ENCODE peak calls at places on chromosome 3, in seven cellular contexts. One of them, this sample, is unnamed.

GRCh38 chr3:172848910-172849309 is 98.4 kb downstream of the ECT2 start:
- DNase-seq in SK-N-SH: no peak
- DNase-seq in HCT116: no peak
- DNase-seq in A549: no peak
- DNase-seq in WTC11: no peak
- DNase-seq in GM12878: no peak
- DNase-seq in HepG2: no peak
- DNase-seq in this sample: no peak

GRCh38 chr3:12222765-12223485 is 64.2 kb upstream of the TIMP4 start:
- DNase-seq in WTC11: no peak
- DNase-seq in HepG2: peak
- DNase-seq in GM12878: no peak
- DNase-seq in HCT116: no peak
- DNase-seq in SK-N-SH: no peak
- DNase-seq in A549: no peak
- DNase-seq in this sample: peak

GRCh38 chr3:155960060-155960459 is 89.6 kb downstream of the GMPS start:
- DNase-seq in GM12878: no peak
- DNase-seq in HCT116: no peak
- DNase-seq in WTC11: no peak
- DNase-seq in HepG2: no peak
- DNase-seq in SK-N-SH: no peak
- DNase-seq in A549: no peak
- DNase-seq in this sample: no peak

GRCh38 chr3:67646586-67647234 is 7.7 kb downstream of the SUCLG2 start:
- DNase-seq in GM12878: no peak
- DNase-seq in HCT116: no peak
- DNase-seq in SK-N-SH: no peak
- DNase-seq in A549: peak
- DNase-seq in HepG2: no peak
- DNase-seq in WTC11: no peak
- DNase-seq in this sample: no peak

GRCh38 chr3:184678317-184679055 is 33.4 kb downstream of the MAGEF1 start:
- DNase-seq in A549: no peak
- DNase-seq in HCT116: no peak
- DNase-seq in SK-N-SH: no peak
- DNase-seq in GM12878: no peak
- DNase-seq in WTC11: no peak
- DNase-seq in HepG2: no peak
- DNase-seq in this sample: no peak

GRCh38 chr3:35944915-35945710 is 305.8 kb downstream of the ARPP21 start:
- DNase-seq in HepG2: no peak
- DNase-seq in SK-N-SH: no peak
- DNase-seq in A549: no peak
- DNase-seq in HCT116: no peak
- DNase-seq in GM12878: no peak
- DNase-seq in WTC11: no peak
- DNase-seq in this sample: no peak

GRCh38 chr3:81716870-81717509 is 44.5 kb downstream of the GBE1 start:
- DNase-seq in SK-N-SH: no peak
- DNase-seq in GM12878: no peak
- DNase-seq in HepG2: peak
- DNase-seq in WTC11: no peak
- DNase-seq in HCT116: no peak
- DNase-seq in A549: no peak
- DNase-seq in this sample: peak

GRCh38 chr3:160665784-160666526 is 11.0 kb upstream of the ARL14 start:
- DNase-seq in SK-N-SH: peak
- DNase-seq in HCT116: no peak
- DNase-seq in HepG2: no peak
- DNase-seq in GM12878: peak
- DNase-seq in A549: no peak
- DNase-seq in WTC11: no peak
- DNase-seq in this sample: peak

GRCh38 chr3:96958856-96959255 is 144.5 kb downstream of the EPHA6 start:
- DNase-seq in A549: no peak
- DNase-seq in WTC11: no peak
- DNase-seq in HCT116: no peak
- DNase-seq in SK-N-SH: no peak
- DNase-seq in HepG2: no peak
- DNase-seq in GM12878: no peak
- DNase-seq in this sample: no peak

GRCh38 chr3:148646126-148646660 is 51.5 kb upstream of the AGTR1 start:
- DNase-seq in SK-N-SH: no peak
- DNase-seq in A549: no peak
- DNase-seq in HCT116: no peak
- DNase-seq in HepG2: no peak
- DNase-seq in WTC11: no peak
- DNase-seq in GM12878: no peak
- DNase-seq in this sample: no peak

GRCh38 chr3:139020036-139020867 is 474 bp downstream of the PRR23B start:
- DNase-seq in GM12878: no peak
- DNase-seq in HCT116: no peak
- DNase-seq in HepG2: no peak
- DNase-seq in A549: no peak
- DNase-seq in WTC11: no peak
- DNase-seq in SK-N-SH: peak
- DNase-seq in this sample: no peak

DNA sequence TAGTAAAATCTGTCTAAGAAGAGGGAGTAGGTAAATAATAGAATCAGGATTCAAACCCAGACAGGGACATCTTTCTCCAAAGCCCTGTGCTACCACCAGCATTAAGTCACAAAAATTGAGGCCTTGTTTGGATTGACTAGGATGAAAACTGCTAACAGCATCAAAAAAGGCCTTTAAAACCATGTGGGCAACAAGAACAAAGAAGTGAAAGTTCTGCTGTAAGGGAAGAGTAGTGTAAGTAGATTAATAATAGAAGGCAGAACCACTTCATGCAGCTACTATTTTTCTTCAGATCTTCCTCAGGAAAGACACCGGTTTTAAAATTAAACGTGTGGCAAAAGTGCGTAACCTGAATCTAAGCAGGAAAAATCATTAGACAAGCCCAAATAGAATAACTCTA is 15.3 kb upstream of the KBTBD12 start:
- DNase-seq in SK-N-SH: no peak
- DNase-seq in WTC11: no peak
- DNase-seq in A549: no peak
- DNase-seq in HCT116: no peak
- DNase-seq in HepG2: no peak
- DNase-seq in GM12878: no peak
- DNase-seq in this sample: no peak
- TF ChIP-seq MAX in SK-N-SH: no peak
- TF ChIP-seq MAX in WTC11: no peak
- TF ChIP-seq MAX in A549: no peak
- TF ChIP-seq MAX in HCT116: no peak
- TF ChIP-seq MAX in HepG2: no peak
- TF ChIP-seq MAX in GM12878: no peak
- TF ChIP-seq MAX in this sample: no peak

DNA sequence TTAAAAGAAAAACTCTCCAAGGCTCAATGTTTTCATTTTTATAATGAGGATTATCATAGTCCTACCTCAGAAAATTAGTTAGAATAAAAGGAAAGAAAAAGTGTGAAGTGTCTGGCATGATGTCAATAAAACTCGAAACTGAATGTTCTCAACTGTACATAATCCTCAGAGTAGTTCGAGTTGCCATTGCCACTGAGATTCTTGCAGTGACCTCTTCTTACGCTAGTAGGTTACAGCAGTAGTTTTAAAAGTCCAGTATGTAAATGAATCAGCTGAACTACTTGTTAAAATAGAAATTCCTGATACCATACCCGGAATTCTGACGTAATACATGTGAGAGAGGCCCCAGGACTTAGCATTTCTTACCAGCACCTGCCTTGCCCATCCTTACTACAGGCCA is 502.7 kb downstream of the FGF12 start:
- DNase-seq in A549: no peak
- DNase-seq in SK-N-SH: no peak
- DNase-seq in WTC11: no peak
- DNase-seq in HCT116: no peak
- DNase-seq in HepG2: no peak
- DNase-seq in GM12878: no peak
- DNase-seq in this sample: no peak
- TF ChIP-seq MAX in A549: no peak
- TF ChIP-seq MAX in SK-N-SH: no peak
- TF ChIP-seq MAX in WTC11: no peak
- TF ChIP-seq MAX in HCT116: no peak
- TF ChIP-seq MAX in HepG2: no peak
- TF ChIP-seq MAX in GM12878: no peak
- TF ChIP-seq MAX in this sample: no peak

DNA sequence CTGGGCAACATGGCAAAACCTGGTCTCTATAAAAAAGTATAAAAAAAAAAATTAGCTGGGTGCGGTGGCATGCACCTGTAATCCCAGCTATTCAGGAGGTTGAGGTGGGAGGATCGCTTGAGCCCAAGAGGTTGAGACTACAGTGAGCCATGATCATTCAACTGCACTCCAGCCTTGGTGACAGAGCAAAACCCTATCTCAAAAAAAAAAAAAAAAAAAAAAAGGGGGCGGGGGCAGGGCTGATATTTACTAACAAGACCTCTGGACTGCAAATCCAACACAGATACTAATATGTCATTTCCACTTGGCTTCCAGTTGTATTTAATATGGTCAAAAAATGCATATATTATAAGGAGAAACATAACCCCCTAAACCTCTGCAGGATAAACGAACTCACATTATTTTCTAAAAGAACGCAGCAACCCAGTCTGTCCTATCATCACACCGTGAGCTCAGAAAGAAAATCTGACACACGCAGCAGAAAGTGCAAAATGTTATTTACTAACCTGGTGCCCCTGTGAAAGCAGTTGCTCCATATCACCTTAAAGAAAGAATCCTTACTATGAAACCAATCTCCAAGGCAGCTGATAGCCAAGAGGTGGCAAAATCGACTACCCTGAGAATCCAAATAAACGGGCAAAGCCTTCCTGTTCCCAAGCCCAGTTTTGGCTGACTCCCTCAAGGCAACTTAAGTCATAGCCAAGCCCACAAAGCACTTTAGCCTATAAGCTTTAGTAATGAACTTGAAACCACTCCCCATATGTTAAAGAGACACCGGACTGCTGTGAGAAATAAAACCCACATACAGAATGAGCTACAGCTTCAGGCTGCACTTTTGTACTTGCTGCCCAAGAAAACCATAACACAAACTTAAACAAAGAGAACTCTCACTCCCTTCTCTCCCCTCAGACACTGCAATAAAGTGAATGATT is 39.3 kb downstream of the PLD1 start:
- DNase-seq in HCT116: no peak
- DNase-seq in A549: peak
- DNase-seq in GM12878: peak
- DNase-seq in HepG2: peak
- DNase-seq in SK-N-SH: no peak
- DNase-seq in WTC11: peak
- DNase-seq in this sample: peak
- TF ChIP-seq MAX in HCT116: no peak
- TF ChIP-seq MAX in A549: no peak
- TF ChIP-seq MAX in GM12878: no peak
- TF ChIP-seq MAX in HepG2: no peak
- TF ChIP-seq MAX in SK-N-SH: no peak
- TF ChIP-seq MAX in WTC11: no peak
- TF ChIP-seq MAX in this sample: no peak

GRCh38 chr3:190595212-190595795 is 81.4 kb downstream of the IL1RAP start:
- DNase-seq in A549: no peak
- DNase-seq in SK-N-SH: no peak
- DNase-seq in HCT116: no peak
- DNase-seq in HepG2: peak
- DNase-seq in GM12878: no peak
- DNase-seq in WTC11: no peak
- DNase-seq in this sample: no peak

GRCh38 chr3:190594171-190594570 is 80.3 kb downstream of the IL1RAP start:
- DNase-seq in A549: no peak
- DNase-seq in HCT116: no peak
- DNase-seq in GM12878: no peak
- DNase-seq in WTC11: no peak
- DNase-seq in HepG2: no peak
- DNase-seq in SK-N-SH: no peak
- DNase-seq in this sample: no peak

GRCh38 chr3:190597291-190597690 is 83.4 kb downstream of the IL1RAP start:
- DNase-seq in GM12878: no peak
- DNase-seq in WTC11: no peak
- DNase-seq in HepG2: no peak
- DNase-seq in SK-N-SH: no peak
- DNase-seq in A549: no peak
- DNase-seq in HCT116: no peak
- DNase-seq in this sample: no peak

GRCh38 chr3:190595807-190596206 is 81.9 kb downstream of the IL1RAP start:
- DNase-seq in SK-N-SH: no peak
- DNase-seq in HepG2: no peak
- DNase-seq in HCT116: no peak
- DNase-seq in GM12878: no peak
- DNase-seq in WTC11: no peak
- DNase-seq in A549: no peak
- DNase-seq in this sample: no peak

DNA sequence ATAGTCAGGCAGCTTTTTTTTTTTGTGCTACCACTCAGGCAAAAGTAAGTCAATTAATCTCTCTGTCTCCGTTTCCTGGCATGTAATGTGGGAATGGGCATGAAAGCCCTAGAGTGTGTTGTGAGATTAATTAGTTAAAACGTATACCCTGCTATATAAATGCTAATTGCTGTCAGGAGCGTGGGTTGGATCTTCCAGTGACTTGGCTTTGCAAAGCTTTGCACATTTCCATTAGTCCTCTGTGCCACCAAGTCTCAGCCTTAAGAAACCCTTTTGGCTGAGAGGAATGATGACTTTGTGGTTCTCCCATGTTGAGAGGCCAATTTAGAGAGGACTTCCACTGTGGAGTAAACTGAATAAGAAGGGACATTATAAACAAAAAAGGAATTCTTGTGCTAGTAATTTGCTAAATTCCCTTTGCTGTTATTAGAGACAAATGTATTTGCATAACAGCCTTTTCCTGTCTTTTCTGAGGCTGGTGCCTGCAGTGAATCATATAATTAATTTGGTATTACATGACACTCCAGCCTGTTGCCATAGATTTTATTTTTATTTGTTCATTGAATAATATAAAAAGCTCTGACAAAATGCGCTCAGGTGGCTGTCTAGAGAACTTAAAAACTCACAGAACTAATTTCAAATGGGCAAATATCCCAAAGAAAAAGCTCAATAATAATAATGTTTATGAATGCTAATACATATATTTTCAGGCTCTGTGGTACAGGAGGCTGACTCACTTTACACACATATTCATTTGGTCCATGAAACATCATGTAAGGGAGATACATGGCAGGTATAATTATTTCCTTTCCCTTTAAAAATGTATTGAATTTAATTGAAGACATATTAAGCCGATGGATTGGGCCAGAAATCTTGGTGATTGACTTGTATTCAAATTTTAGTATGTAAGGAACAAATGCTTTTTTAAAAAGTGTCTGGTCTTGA is 82.7 kb downstream of the IL1RAP start:
- DNase-seq in WTC11: no peak
- DNase-seq in A549: no peak
- DNase-seq in SK-N-SH: no peak
- DNase-seq in HepG2: no peak
- DNase-seq in GM12878: no peak
- DNase-seq in HCT116: no peak
- DNase-seq in this sample: no peak
- TF ChIP-seq MAX in WTC11: no peak
- TF ChIP-seq MAX in A549: no peak
- TF ChIP-seq MAX in SK-N-SH: no peak
- TF ChIP-seq MAX in HepG2: no peak
- TF ChIP-seq MAX in GM12878: no peak
- TF ChIP-seq MAX in HCT116: no peak
- TF ChIP-seq MAX in this sample: no peak